ENCODE peak calls at places on chromosomes 11 and 22, in five cellular contexts. E is colonic mucosa, Z is spleen, R is suprapubic skin, L is cardiac muscle cell. U is an unnamed sample.
A peak's percentile ranks its signal among the peaks of the same experiment; 100 is the strongest.

GRCh38 chr11:413120-414081 is 1.4 kb downstream of the SIGIRR start:
- DNase-seq in E (no peak), Z (peak; percentile 71), R (no peak), L (no peak), U (peak; percentile 46)

GRCh38 chr11:44866301-44866700 is 84.4 kb downstream of the TP53I11 start:
- DNase-seq in E (no peak), Z (no peak), R (no peak), L (no peak), U (no peak)

GRCh38 chr22:49155809-49156580 is 671.7 kb downstream of the BRD1 start:
- DNase-seq in E (no peak), Z (no peak), R (no peak), L (no peak), U (no peak)

GRCh38 chr11:69217276-69218105 is 61.8 kb downstream of the SMIM38 start:
- DNase-seq in E (peak; percentile 46), Z (no peak), R (peak; percentile 52), L (no peak), U (no peak)

GRCh38 chr22:36104988-36105387 is 55.6 kb downstream of the APOL3 start:
- DNase-seq in E (no peak), Z (no peak), R (no peak), L (no peak), U (peak; percentile 1)

GRCh38 chr11:76215946-76216345 is 9.6 kb upstream of the WNT11 start:
- DNase-seq in E (no peak), Z (no peak), R (no peak), L (no peak), U (peak; percentile 28)

GRCh38 chr11:123334925-123335324 is 95.1 kb upstream of the GRAMD1B start:
- DNase-seq in E (no peak), Z (no peak), R (no peak), L (no peak), U (no peak)

GRCh38 chr11:65537296-65537597 is 12.4 kb downstream of the SCYL1 start:
- DNase-seq in E (no peak), Z (no peak), R (no peak), L (no peak), U (no peak)

GRCh38 chr11:66607126-66607834 is 9.2 kb upstream of the RBM14 start:
- DNase-seq in E (peak; percentile 89), Z (no peak), R (peak; percentile 80), L (no peak), U (no peak)

GRCh38 chr11:65459552-65459951 is 37.0 kb downstream of the NEAT1 start:
- DNase-seq in E (no peak), Z (peak; percentile 42), R (no peak), L (no peak), U (no peak)

GRCh38 chr11:1459739-1460395 is 26.7 kb downstream of the MOB2 start:
- DNase-seq in E (no peak), Z (no peak), R (no peak), L (no peak), U (no peak)
- H3K27ac ChIP-seq in E (no peak overlapping the region), Z (no peak overlapping the region), R (no peak overlapping the region), L (no peak overlapping the region), U (no peak overlapping the region)

GRCh38 chr11:83449338-83449913 is 163.3 kb upstream of the CCDC90B start:
- DNase-seq in E (no peak), Z (no peak), R (no peak), L (no peak), U (no peak)

GRCh38 chr11:83454674-83455073 is 168.5 kb upstream of the CCDC90B start:
- DNase-seq in E (no peak), Z (no peak), R (no peak), L (no peak), U (no peak)

GRCh38 chr11:83448686-83449085 is 162.5 kb upstream of the CCDC90B start:
- DNase-seq in E (no peak), Z (no peak), R (no peak), L (no peak), U (no peak)
- TF ChIP-seq CTCF in E (no peak), Z (no peak), R (no peak), L (no peak), U (no peak)

GRCh38 chr11:132134322-132134721 is 763.9 kb downstream of the NTM start:
- DNase-seq in E (no peak), Z (no peak), R (no peak), L (no peak), U (no peak)
- H3K4me3 ChIP-seq in E (no peak overlapping the region), Z (no peak overlapping the region), R (no peak overlapping the region), L (no peak overlapping the region), U (no peak overlapping the region)

DNA sequence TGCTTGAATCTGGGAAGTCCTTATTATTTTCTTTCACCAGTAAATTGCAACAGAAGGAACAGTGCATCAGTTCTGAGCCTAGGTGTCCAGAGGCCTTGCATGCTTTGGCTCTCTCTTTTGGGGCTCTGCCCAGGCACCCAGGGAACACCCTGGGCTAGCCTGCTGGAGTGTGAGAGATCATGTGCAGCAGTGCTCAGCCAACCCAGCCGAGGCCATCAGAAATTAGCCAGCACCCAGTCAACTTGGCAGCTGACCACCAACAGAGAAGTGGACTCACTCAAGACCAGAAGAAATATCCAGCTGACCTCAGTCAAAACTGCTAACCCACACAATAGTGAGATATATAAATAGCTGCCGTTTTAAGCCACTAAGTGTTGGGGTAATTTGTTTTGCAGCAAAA is 11.2 kb upstream of the P4HA3 start:
- DNase-seq in E (peak; percentile 38), Z (no peak), R (no peak), L (no peak), U (no peak)
- H3K27ac ChIP-seq in E (no peak overlapping the region), Z (no peak overlapping the region), R (no peak overlapping the region), L (no peak overlapping the region), U (no peak overlapping the region)

DNA sequence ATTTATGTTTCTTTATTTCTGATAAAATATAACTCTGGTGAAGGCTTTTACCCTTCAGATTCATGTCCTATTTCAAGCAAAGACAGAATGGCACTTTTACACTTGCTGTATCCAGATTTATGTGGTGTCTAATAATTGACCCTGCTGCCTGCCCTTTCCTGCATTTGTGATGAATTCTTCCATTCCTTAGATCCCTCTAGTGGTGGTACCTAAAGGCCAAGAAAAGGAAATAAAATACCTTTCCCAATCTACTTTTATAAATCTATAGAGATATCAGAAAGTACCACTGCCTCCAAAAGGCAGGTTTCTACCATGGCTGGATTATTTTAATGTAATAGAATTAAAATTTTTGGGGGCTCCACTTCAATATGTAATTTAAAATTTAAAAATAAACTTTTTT is 34.2 kb downstream of the CCDC81 start:
- DNase-seq in E (no peak), Z (no peak), R (no peak), L (no peak), U (no peak)
- TF ChIP-seq CTCF in E (no peak), Z (no peak), R (no peak), L (peak; percentile 30), U (no peak)

GRCh38 chr11:134643519-134644042 is 231.5 kb upstream of the B3GAT1 start:
- DNase-seq in E (no peak), Z (no peak), R (no peak), L (no peak), U (no peak)
- H3K4me3 ChIP-seq in E (no peak overlapping the region), Z (no peak overlapping the region), R (no peak overlapping the region), L (no peak overlapping the region), U (no peak overlapping the region)

DNA sequence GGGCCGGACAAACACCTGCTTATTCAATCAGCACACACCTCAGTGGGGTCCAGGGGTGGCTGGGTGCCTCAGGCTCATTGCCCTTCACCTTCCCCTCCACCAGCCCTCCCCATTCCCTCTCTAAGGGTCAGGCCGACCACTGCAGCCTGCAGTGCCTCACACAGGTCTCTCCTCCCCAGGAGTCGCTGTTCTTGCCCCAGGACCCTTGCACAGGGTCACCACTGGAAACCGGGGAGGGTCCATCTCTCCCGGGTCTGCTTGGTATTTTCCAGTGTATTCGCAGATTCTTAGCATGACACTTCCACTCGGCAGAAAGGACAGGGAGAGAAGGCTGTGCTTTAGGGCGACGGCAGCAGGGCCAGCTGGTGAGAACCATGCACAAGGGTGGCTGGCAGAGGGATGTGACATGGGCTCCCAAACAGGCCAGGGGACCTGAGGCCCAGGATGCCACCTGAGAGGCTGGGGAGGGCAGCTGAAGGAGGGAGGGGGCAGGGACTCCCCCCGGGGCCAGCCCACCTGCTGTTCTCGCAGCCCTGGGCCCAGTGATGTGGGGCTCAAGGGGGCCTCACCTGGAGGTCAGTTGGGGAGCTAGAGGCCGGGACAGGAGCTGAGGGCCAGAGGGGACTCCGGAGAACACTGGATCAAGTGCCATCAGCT is 16.1 kb upstream of the TBX1 start:
- DNase-seq in E (no peak), Z (no peak), R (no peak), L (no peak), U (no peak)
- H3K27ac ChIP-seq in E (no peak overlapping the region), Z (no peak overlapping the region), R (no peak overlapping the region), L (no peak overlapping the region), U (no peak overlapping the region)

DNA sequence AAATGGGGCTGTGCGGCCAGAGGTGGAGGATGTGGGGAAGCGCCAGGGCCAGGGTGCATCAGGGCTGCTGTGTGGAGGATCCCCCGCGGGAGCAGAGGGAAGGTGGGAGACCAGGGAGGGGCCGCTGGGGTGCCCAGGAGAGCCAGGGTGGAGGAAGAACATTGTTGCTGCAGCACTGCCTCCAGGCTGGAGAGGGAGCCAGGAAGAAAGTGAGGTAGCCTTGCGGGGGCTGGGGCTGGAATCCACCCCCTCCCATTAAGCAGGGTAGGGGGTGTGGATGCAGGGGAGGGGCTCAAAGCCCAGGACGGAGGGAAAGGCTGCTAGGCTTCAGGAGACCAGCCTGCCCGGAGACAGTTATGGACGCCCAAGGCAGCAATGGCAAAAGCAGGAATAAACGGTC is 15.1 kb downstream of the CABP7 start:
- DNase-seq in E (no peak), Z (no peak), R (no peak), L (no peak), U (no peak)
- TF ChIP-seq CTCF in E (no peak), Z (no peak), R (no peak), L (no peak), U (no peak)